ENCODE peak calls at places on chromosomes 5 and 9, in five cellular contexts. Y is GM20000, N is BJ, I is fibroblast of mammary gland, W is AG04450. O is an unnamed sample.

GRCh38 chr9:95018099-95018927 is 291.8 kb downstream of the AOPEP start:
- DNase-seq in N (peak; percentile 92), Y (peak; percentile 42), W (peak; percentile 69), I (peak; percentile 97), O (peak; percentile 75)

GRCh38 chr5:17340363-17340762 is 122.9 kb downstream of the BASP1 start:
- DNase-seq in W (no peak), Y (no peak), N (no peak), I (peak; percentile 55), O (no peak)

GRCh38 chr9:101711330-101711941 is 27.0 kb downstream of the GRIN3A start:
- DNase-seq in W (no peak), N (no peak), Y (peak; percentile 47), I (peak; percentile 8), O (no peak)

GRCh38 chr5:82023530-82024095 is 51.8 kb downstream of the ATG10 start:
- DNase-seq in W (no peak), I (peak; percentile 17), Y (no peak), N (peak; percentile 34), O (no peak)

GRCh38 chr9:16485575-16486321 is 384.7 kb downstream of the BNC2 start:
- DNase-seq in I (no peak), Y (no peak), N (no peak), W (no peak), O (no peak)

GRCh38 chr9:101397746-101398334 is 578 bp downstream of the MRPL50 start:
- DNase-seq in N (no peak), I (peak; percentile 22), W (no peak), Y (no peak), O (no peak)

GRCh38 chr5:32190094-32190493 is 16.0 kb upstream of the GOLPH3 start:
- DNase-seq in Y (no peak), N (peak; percentile 83), W (peak; percentile 59), I (peak; percentile 94), O (peak; percentile 45)

GRCh38 chr5:178074266-178074952 is 38.9 kb upstream of the N4BP3 start:
- DNase-seq in N (no peak), Y (no peak), I (no peak), W (no peak), O (no peak)

GRCh38 chr5:633521-633955 is 21.4 kb downstream of the CEP72 start:
- DNase-seq in N (no peak), I (peak; percentile 78), Y (no peak), W (peak; percentile 48), O (no peak)

GRCh38 chr5:164998590-164998989 is 1493.2 kb downstream of the MAT2B start:
- DNase-seq in I (no peak), W (no peak), N (no peak), Y (no peak), O (no peak)

GRCh38 chr5:16417392-16418074 is 48.1 kb downstream of the ZNF622 start:
- DNase-seq in Y (no peak), N (no peak), I (no peak), W (no peak), O (no peak)

GRCh38 chr9:126723807-126724172 is 81.0 kb upstream of the ZBTB43 start:
- DNase-seq in Y (no peak), I (no peak), W (no peak), N (no peak), O (no peak)

GRCh38 chr9:935348-935965 is 41.0 kb upstream of the DMRT3 start:
- DNase-seq in N (no peak), Y (no peak), W (no peak), I (peak; percentile 9), O (no peak)

GRCh38 chr5:12358371-12359090 is 454.3 kb upstream of the CTNND2 start:
- DNase-seq in W (no peak), I (no peak), Y (no peak), N (no peak), O (no peak)

GRCh38 chr5:22560115-22560514 is 293.0 kb downstream of the CDH12 start:
- DNase-seq in I (peak; percentile 87), W (peak; percentile 89), Y (no peak), N (no peak), O (peak; percentile 41)

GRCh38 chr9:91714020-91714721 is 235.9 kb downstream of the ROR2 start:
- DNase-seq in W (peak; percentile 32), I (peak; percentile 67), N (no peak), Y (peak; percentile 55), O (no peak)

GRCh38 chr9:1458503-1458902 is 408.3 kb downstream of the DMRT2 start:
- DNase-seq in N (peak; percentile 21), I (peak; percentile 91), W (no peak), Y (no peak), O (peak; percentile 14)

GRCh38 chr5:59098743-59099142 is 515.9 kb downstream of the RAB3C start:
- DNase-seq in Y (no peak), W (no peak), I (no peak), N (no peak), O (no peak)

GRCh38 chr5:145902421-145902820 is 29.6 kb upstream of the GRXCR2 start:
- DNase-seq in W (no peak), N (no peak), Y (no peak), I (no peak), O (peak; percentile 46)

GRCh38 chr9:107342762-107343161 is 59.7 kb downstream of the RAD23B start:
- DNase-seq in I (no peak), Y (no peak), W (no peak), N (no peak), O (no peak)

GRCh38 chr9:107337676-107338590 is 54.9 kb downstream of the RAD23B start:
- DNase-seq in W (no peak), Y (no peak), I (peak; percentile 74), N (no peak), O (no peak)

GRCh38 chr9:107338911-107339659 is 56.0 kb downstream of the RAD23B start:
- DNase-seq in N (no peak), I (no peak), W (no peak), Y (no peak), O (no peak)

GRCh38 chr9:107336718-107337360 is 53.8 kb downstream of the RAD23B start:
- DNase-seq in W (no peak), Y (no peak), I (peak; percentile 87), N (no peak), O (peak; percentile 12)

DNA sequence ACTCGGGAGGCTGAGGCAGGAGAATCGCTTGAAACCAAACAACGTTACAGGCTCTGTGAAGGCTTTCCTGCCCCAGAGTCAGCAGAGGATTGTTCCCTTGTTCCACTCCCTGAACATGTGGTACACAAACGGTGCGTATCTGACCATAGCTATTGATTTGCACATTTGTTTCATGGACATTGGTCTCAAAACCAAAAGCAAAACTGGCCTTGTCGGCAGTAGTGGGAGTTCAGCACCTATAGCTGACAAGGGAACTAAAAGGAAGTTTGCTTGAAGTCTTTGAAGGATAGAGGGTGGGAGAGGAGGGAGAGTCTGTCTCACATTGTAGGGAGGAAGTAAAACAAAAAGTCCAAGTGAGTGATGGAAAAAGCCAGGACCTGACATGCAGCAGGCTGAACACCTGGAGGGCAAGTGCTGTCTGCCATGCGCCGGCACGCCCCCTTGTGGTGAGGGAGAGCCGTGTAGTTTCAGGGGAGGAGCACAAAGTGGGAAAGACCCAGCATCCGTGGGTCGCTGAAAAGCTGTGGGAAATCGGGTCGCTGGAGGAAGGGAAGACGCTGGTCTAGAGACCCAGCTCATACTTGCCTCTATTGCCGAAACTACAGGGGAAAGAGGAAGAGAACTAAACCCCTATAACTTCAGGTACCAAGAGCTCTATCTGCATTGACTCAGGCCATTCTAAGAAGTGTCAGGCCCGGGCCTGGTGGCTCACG is 58.0 kb downstream of the RAD23B start:
- DNase-seq in N (no peak), I (peak; percentile 63), Y (peak; percentile 80), W (peak; percentile 27), O (no peak)
- TF ChIP-seq CTCF in N (peak; percentile 91), I (peak; percentile 90), Y (peak; percentile 93), W (peak; percentile 93), O (peak; percentile 96)

GRCh38 chr9:128098936-128099931 is 28.3 kb downstream of the PTGES2 start:
- DNase-seq in Y (no peak), N (no peak), W (no peak), I (peak; percentile 28), O (no peak)

GRCh38 chr9:128101231-128101641 is 26.3 kb downstream of the PTGES2 start:
- DNase-seq in N (no peak), W (no peak), I (peak; percentile 25), Y (no peak), O (no peak)

GRCh38 chr9:128101690-128102089 is 25.8 kb downstream of the PTGES2 start:
- DNase-seq in I (no peak), Y (no peak), W (no peak), N (no peak), O (no peak)

GRCh38 chr9:128099932-128100491 is 27.5 kb downstream of the PTGES2 start:
- DNase-seq in N (no peak), W (no peak), Y (no peak), I (peak; percentile 61), O (no peak)

GRCh38 chr9:128100581-128100980 is 26.9 kb downstream of the PTGES2 start:
- DNase-seq in N (no peak), Y (no peak), I (no peak), W (no peak), O (no peak)
- TF ChIP-seq CTCF in N (no peak), Y (no peak), I (no peak), W (no peak), O (no peak)

DNA sequence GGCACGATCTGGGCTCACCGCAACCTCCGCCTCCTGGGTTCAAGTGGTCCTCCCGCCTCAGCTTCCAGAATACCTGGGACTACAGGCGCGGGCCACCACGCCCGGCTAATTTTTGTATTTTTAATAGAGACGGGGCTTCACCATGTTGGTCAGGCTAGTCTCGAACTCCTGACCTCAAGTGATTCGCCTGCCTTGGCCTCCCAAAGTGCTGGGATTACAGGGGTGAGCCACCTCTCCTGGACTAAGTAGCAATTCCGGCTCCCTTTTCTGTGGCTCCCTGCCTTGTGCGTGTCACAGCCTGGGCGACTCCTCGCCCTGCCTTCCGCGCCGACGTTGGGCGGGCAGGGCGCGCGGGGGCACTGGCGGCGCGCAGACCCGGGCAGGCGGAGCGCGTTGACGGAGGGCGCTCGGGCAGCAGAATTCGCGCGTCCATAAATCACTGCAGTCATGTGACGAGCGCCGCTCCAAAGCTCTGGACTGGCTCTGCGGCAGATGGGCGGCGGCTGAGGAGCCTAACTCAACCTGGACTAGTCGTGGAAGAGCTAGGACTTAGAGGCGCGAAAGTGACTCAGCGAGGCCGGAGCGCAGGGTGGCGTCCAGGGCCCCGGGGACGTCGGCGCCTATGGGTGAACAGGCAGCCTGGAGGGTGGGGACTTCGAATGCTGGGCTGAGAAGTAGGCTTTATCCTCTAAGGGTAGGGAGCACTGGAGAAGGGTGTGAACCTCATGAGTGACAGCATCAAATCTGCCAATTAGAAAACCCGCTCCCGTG is 1.4 kb upstream of the CIZ1 start:
- DNase-seq in N (peak; percentile 65), I (peak; percentile 90), Y (peak; percentile 80), W (no peak), O (no peak)
- TF ChIP-seq CTCF in N (no peak), I (no peak), Y (peak; percentile 67), W (no peak), O (no peak)

DNA sequence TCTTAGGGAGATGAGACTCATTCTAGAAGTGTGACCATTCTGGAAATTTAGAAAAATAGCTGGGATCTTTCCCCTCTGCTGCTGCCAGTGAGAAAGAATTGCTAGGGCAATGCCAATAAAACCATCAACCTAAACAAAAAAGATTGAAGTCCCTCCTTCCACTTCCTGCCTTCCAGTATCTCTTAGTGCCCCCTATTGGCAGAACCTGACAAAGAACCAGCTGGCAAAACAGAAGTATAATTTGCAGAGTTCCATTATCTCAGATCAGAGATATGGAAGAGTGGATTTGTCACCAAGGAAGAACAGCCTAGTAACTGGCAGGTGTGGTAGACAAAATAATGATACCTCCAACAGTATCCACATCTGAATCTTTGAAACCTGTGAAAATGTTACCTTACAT is 13.8 kb upstream of the PLCXD3 start:
- DNase-seq in I (peak; percentile 32), W (no peak), Y (no peak), N (no peak), O (no peak)
- TF ChIP-seq CTCF in I (peak; percentile 55), W (no peak), Y (peak; percentile 32), N (peak; percentile 13), O (no peak)

O was measured in AG04449.